ENCODE peak calls at places on chromosomes 7 and 10, in four cellular contexts. E, H, X and A are unnamed samples.

GRCh38 chr10:72846225-72846624 is 47.3 kb upstream of the OIT3 start:
- DNase-seq in H (peak; percentile 95), E (no peak), X (no peak), A (no peak)

GRCh38 chr10:124999433-125000365 is 57.8 kb downstream of the ZRANB1 start:
- DNase-seq in H (no peak), E (peak; percentile 47), X (peak; percentile 61), A (no peak)

GRCh38 chr10:103618575-103619423 is 125.3 kb downstream of the NEURL1 start:
- DNase-seq in H (no peak), E (peak; percentile 57), X (no peak), A (no peak)

GRCh38 chr7:22911889-22912288 is 89.2 kb upstream of the TOMM7 start:
- DNase-seq in E (no peak), H (no peak), X (no peak), A (no peak)

GRCh38 chr10:69403519-69403918 is 13.2 kb downstream of the TACR2 start:
- DNase-seq in E (no peak), H (peak; percentile 31), X (no peak), A (no peak)

GRCh38 chr7:142516038-142516501 is 233.2 kb upstream of the PRSS1 start:
- DNase-seq in X (no peak), H (peak; percentile 61), E (peak; percentile 74), A (no peak)

GRCh38 chr7:17497549-17498193 is 199.2 kb downstream of the AHR start:
- DNase-seq in E (no peak), X (no peak), H (no peak), A (no peak)

GRCh38 chr10:4720463-4720862 is 105.5 kb upstream of the AKR1E2 start:
- DNase-seq in X (no peak), H (no peak), E (no peak), A (no peak)

GRCh38 chr10:125606406-125606805 is 76.6 kb downstream of the TEX36 start:
- DNase-seq in H (no peak), E (no peak), X (no peak), A (no peak)

GRCh38 chr10:62278461-62278910 is 9.8 kb upstream of the RTKN2 start:
- DNase-seq in H (no peak), X (no peak), E (no peak), A (no peak)

GRCh38 chr10:68594405-68594804 is 34.3 kb downstream of the TET1 start:
- DNase-seq in H (peak; percentile 75), X (no peak), E (no peak), A (no peak)

GRCh38 chr10:127153166-127153565 is 43.2 kb downstream of the INSYN2A start:
- DNase-seq in H (no peak), E (no peak), X (no peak), A (no peak)

GRCh38 chr10:89153086-89153485 is 54.0 kb downstream of the CH25H start:
- DNase-seq in H (peak; percentile 69), E (no peak), X (no peak), A (no peak)

GRCh38 chr10:30630571-30630970 is 1.0 kb upstream of the LYZL2 start:
- DNase-seq in E (no peak), X (no peak), H (no peak), A (no peak)

GRCh38 chr7:7812112-7812511 is 93.7 kb upstream of the RPA3 start:
- DNase-seq in E (no peak), H (no peak), X (no peak), A (no peak)

GRCh38 chr10:114151486-114151885 is 22.5 kb downstream of the CCDC186 start:
- DNase-seq in X (no peak), H (peak; percentile 94), E (no peak), A (no peak)

GRCh38 chr7:143229054-143229790 is 7.4 kb downstream of the TAS2R40 start:
- DNase-seq in H (no peak), X (no peak), E (no peak), A (no peak)

GRCh38 chr7:157989611-157990010 is 598.0 kb downstream of the PTPRN2 start:
- DNase-seq in E (no peak), H (no peak), X (peak; percentile 44), A (no peak)

GRCh38 chr7:86667732-86668131 is 24.0 kb downstream of the GRM3 start:
- DNase-seq in H (no peak), E (no peak), X (no peak), A (no peak)

GRCh38 chr7:74083928-74084721 is 521 bp downstream of the LIMK1 start:
- DNase-seq in H (peak; percentile 51), E (no peak), X (peak; percentile 83), A (no peak)

GRCh38 chr7:102967798-102968197 is 55.0 kb downstream of the LRRC17 start:
- DNase-seq in X (no peak), H (no peak), E (no peak), A (no peak)

GRCh38 chr10:43127447-43127846 is 10.8 kb upstream of the CSGALNACT2 start:
- DNase-seq in H (no peak), E (no peak), X (no peak), A (no peak)

GRCh38 chr7:29565982-29566746 is 2.5 kb downstream of the PRR15 start:
- DNase-seq in H (no peak), X (peak; percentile 75), E (peak; percentile 55), A (no peak)

GRCh38 chr7:74203157-74203556 is 6.6 kb upstream of the LAT2 start:
- DNase-seq in E (peak; percentile 59), H (peak; percentile 41), X (peak; percentile 21), A (no peak)

GRCh38 chr10:86962136-86962980 is 4.0 kb downstream of the SNCG start:
- DNase-seq in X (no peak), E (peak; percentile 34), H (no peak), A (no peak)

GRCh38 chr10:6729071-6729773 is 149.1 kb upstream of the PRKCQ start:
- DNase-seq in E (no peak), H (peak; percentile 89), X (no peak), A (no peak)

GRCh38 chr10:95336702-95337101 is 45.9 kb upstream of the PDLIM1 start:
- DNase-seq in X (no peak), H (no peak), E (no peak), A (no peak)

GRCh38 chr7:42736931-42737330 is 174.9 kb downstream of the C7orf25 start:
- DNase-seq in H (no peak), E (no peak), X (no peak), A (no peak)

GRCh38 chr10:91910467-91910866 is 1.2 kb upstream of the FGFBP3 start:
- DNase-seq in H (no peak), E (no peak), X (no peak), A (no peak)

GRCh38 chr10:91907033-91907594 is 2.2 kb downstream of the FGFBP3 start:
- DNase-seq in H (no peak), E (no peak), X (no peak), A (no peak)

GRCh38 chr10:91907914-91908357 is 1.4 kb downstream of the FGFBP3 start:
- DNase-seq in H (no peak), E (no peak), X (no peak), A (no peak)

GRCh38 chr10:91908358-91909177 is 718 bp downstream of the FGFBP3 start:
- DNase-seq in H (peak; percentile 71), X (peak; percentile 90), E (peak; percentile 86), A (peak; percentile 8)

DNA sequence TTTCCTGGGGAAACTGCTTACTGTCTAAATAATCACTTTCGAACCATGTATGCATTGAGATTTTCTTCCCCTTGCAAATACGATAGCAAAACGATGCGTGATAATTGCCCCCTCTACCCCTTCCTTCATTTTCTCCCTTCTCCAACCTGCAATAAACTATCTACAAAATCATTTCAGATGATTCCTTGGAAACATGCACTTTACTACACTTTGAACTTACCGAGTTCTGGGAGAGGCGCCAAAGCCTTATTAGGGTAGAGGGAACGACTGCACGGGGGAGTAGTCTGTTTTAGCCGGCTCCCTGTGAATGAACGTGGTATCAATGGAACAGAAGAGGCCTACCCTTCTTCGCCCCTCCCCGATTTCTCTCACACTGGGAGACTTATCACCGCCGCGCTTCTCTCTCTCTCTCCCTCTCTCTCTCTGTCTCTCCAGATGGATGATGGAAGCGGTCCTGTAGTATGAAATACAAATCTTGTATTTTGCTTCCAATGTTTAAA is at the start of gene FGFBP3:
- DNase-seq in X (no peak), H (peak; percentile 21), E (peak; percentile 51), A (no peak)
- H3K27ac ChIP-seq in X (peak within 1 kb of the TSS; percentile 64), H (no peak within 1 kb of the TSS), E (peak within 1 kb of the TSS; percentile 86), A (peak within 1 kb of the TSS; percentile 85)

DNA sequence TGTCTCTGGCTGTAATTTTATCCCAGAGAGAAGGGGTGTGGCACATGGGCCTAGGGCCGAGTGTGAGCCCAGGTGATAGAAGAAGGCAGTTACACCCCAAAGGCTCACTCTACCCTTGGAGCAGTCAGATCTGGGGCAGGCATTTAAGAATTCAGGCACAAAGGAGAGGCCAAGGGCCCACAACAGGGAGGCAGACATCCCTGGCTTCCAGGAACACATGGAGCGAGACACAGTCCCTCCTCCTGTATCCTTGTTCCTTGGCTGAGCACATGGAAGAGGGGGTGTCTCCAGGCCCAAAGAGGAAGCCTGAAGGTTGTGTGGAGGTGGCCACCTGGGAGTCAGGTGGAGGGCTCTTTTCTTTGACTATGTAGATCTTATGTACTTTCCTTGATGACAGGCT is 286.2 kb downstream of the RPS24 start:
- DNase-seq in E (no peak), H (no peak), X (no peak), A (no peak)
- H3K27ac ChIP-seq in E (no peak overlapping the region), H (no peak overlapping the region), X (no peak overlapping the region), A (no peak overlapping the region)

GRCh38 chr7:108239501-108240225 is 109.5 kb upstream of the LAMB4 start:
- DNase-seq in X (no peak), H (no peak), E (no peak), A (no peak)
- H3K27ac ChIP-seq in X (no peak overlapping the region), H (no peak overlapping the region), E (no peak overlapping the region), A (no peak overlapping the region)

GRCh38 chr10:71641449-71641848 is 78.1 kb downstream of the C10orf105 start:
- DNase-seq in X (no peak), E (no peak), H (no peak), A (no peak)

GRCh38 chr10:71637305-71637704 is 82.3 kb downstream of the C10orf105 start:
- DNase-seq in H (no peak), X (no peak), E (no peak), A (no peak)

GRCh38 chr10:71638087-71638576 is 81.4 kb downstream of the C10orf105 start:
- DNase-seq in X (peak; percentile 75), E (peak; percentile 90), H (no peak), A (no peak)

GRCh38 chr10:71638577-71639411 is 80.8 kb downstream of the C10orf105 start:
- DNase-seq in E (peak; percentile 89), H (no peak), X (no peak), A (no peak)

DNA sequence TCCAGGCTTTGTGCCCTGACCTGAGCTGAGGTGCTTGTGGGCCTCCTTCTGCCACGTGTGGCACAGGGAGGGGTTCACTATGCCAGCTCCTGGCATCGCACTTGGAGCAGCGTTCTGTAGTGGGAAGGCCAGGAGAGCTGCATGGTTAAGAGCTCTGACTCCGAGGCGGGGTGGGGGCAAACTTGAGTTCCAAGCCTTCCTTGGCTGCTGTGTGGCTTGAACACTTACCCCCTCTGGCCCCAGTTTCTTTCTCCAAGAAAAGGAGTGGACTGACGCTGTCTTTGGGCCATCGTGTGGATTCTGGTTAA is 80.2 kb downstream of the C10orf105 start:
- DNase-seq in X (no peak), E (peak; percentile 69), H (no peak), A (no peak)
- H3K27ac ChIP-seq in X (no peak overlapping the region), E (no peak overlapping the region), H (no peak overlapping the region), A (no peak overlapping the region)

DNA sequence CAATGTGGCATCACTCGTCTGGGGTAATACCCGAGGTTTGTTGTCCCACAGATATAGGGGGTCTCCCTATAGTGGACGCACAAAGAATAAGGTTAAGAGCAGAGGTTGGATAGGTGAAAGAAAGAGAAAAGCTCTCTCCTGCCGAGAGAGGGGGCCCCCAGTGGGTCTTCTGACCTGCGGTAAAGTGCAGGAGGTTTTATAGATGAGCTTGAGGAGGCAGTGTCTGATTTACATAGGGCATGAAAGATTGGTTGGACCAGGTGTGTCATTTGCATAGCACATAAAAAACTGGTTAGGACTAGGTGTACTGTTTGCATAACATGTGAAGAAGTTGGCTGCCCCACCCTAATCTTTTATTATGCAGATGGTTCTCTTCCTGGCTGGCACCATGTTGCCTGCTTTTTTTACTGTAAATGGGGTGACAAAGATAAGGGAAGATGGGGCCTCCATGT is 11.8 kb downstream of the CYP3A43 start:
- DNase-seq in E (peak; percentile 60), X (no peak), H (peak; percentile 33), A (no peak)
- H3K27ac ChIP-seq in E (no peak overlapping the region), X (no peak overlapping the region), H (no peak overlapping the region), A (peak overlapping the region; percentile 55)